ENCODE peak calls at places on chromosomes 4 and X, in five cellular contexts. One of them, this sample, is unnamed.
A peak's percentile ranks its signal among the peaks of the same experiment; 100 is the strongest.

GRCh38 chr4:48896845-48897244 is 9.7 kb downstream of the OCIAD2 start:
- DNase-seq in HEK293T: no peak
- DNase-seq in GM06990: no peak
- DNase-seq in activated naive CD4-positive, alpha-beta T cell treated with anti-CD3 and anti-CD28 coated beads for 36 hours: no peak
- DNase-seq in NCI-H345: no peak
- DNase-seq in this sample: no peak

GRCh38 chrX:40749874-40750273 is 14.5 kb upstream of the MED14 start:
- DNase-seq in HEK293T: no peak
- DNase-seq in GM06990: peak; percentile 33
- DNase-seq in activated naive CD4-positive, alpha-beta T cell treated with anti-CD3 and anti-CD28 coated beads for 36 hours: no peak
- DNase-seq in NCI-H345: no peak
- DNase-seq in this sample: no peak

GRCh38 chr4:110183643-110184042 is 14.8 kb downstream of the ELOVL6 start:
- DNase-seq in HEK293T: no peak
- DNase-seq in GM06990: no peak
- DNase-seq in activated naive CD4-positive, alpha-beta T cell treated with anti-CD3 and anti-CD28 coated beads for 36 hours: no peak
- DNase-seq in NCI-H345: peak; percentile 39
- DNase-seq in this sample: no peak

GRCh38 chr4:156568041-156568440 is 403.6 kb downstream of the PDGFC start:
- DNase-seq in HEK293T: no peak
- DNase-seq in GM06990: no peak
- DNase-seq in activated naive CD4-positive, alpha-beta T cell treated with anti-CD3 and anti-CD28 coated beads for 36 hours: no peak
- DNase-seq in NCI-H345: no peak
- DNase-seq in this sample: peak; percentile 74

GRCh38 chrX:139680356-139680755 is 27.6 kb downstream of the MCF2 start:
- DNase-seq in HEK293T: no peak
- DNase-seq in GM06990: no peak
- DNase-seq in activated naive CD4-positive, alpha-beta T cell treated with anti-CD3 and anti-CD28 coated beads for 36 hours: no peak
- DNase-seq in NCI-H345: no peak
- DNase-seq in this sample: no peak

GRCh38 chrX:39133971-39134370 is 332.7 kb downstream of the MID1IP1 start:
- DNase-seq in HEK293T: no peak
- DNase-seq in GM06990: no peak
- DNase-seq in activated naive CD4-positive, alpha-beta T cell treated with anti-CD3 and anti-CD28 coated beads for 36 hours: peak; percentile 46
- DNase-seq in NCI-H345: peak; percentile 35
- DNase-seq in this sample: no peak

GRCh38 chrX:1336331-1337143 is at the start of gene IL3RA:
- DNase-seq in HEK293T: no peak
- DNase-seq in GM06990: peak; percentile 76
- DNase-seq in activated naive CD4-positive, alpha-beta T cell treated with anti-CD3 and anti-CD28 coated beads for 36 hours: no peak
- DNase-seq in NCI-H345: no peak
- DNase-seq in this sample: no peak

GRCh38 chr4:166882221-166882620 is 352.1 kb downstream of the SPOCK3 start:
- DNase-seq in HEK293T: no peak
- DNase-seq in GM06990: no peak
- DNase-seq in activated naive CD4-positive, alpha-beta T cell treated with anti-CD3 and anti-CD28 coated beads for 36 hours: no peak
- DNase-seq in NCI-H345: no peak
- DNase-seq in this sample: no peak

GRCh38 chr4:156803056-156803455 is 168.5 kb downstream of the PDGFC start:
- DNase-seq in HEK293T: no peak
- DNase-seq in GM06990: no peak
- DNase-seq in activated naive CD4-positive, alpha-beta T cell treated with anti-CD3 and anti-CD28 coated beads for 36 hours: no peak
- DNase-seq in NCI-H345: no peak
- DNase-seq in this sample: peak; percentile 9

GRCh38 chr4:182938213-182938645 is 21.0 kb upstream of the DCTD start:
- DNase-seq in HEK293T: peak; percentile 76
- DNase-seq in GM06990: peak; percentile 38
- DNase-seq in activated naive CD4-positive, alpha-beta T cell treated with anti-CD3 and anti-CD28 coated beads for 36 hours: peak; percentile 81
- DNase-seq in NCI-H345: peak; percentile 53
- DNase-seq in this sample: peak; percentile 27

GRCh38 chr4:168221298-168221697 is 97.3 kb downstream of the DDX60 start:
- DNase-seq in HEK293T: no peak
- DNase-seq in GM06990: no peak
- DNase-seq in activated naive CD4-positive, alpha-beta T cell treated with anti-CD3 and anti-CD28 coated beads for 36 hours: no peak
- DNase-seq in NCI-H345: peak; percentile 27
- DNase-seq in this sample: peak; percentile 68

GRCh38 chr4:150032541-150032940 is 45.7 kb upstream of the DCLK2 start:
- DNase-seq in HEK293T: no peak
- DNase-seq in GM06990: no peak
- DNase-seq in activated naive CD4-positive, alpha-beta T cell treated with anti-CD3 and anti-CD28 coated beads for 36 hours: no peak
- DNase-seq in NCI-H345: no peak
- DNase-seq in this sample: no peak

GRCh38 chr4:7945709-7946380 is 6.2 kb upstream of the AFAP1 start:
- DNase-seq in HEK293T: no peak
- DNase-seq in GM06990: no peak
- DNase-seq in activated naive CD4-positive, alpha-beta T cell treated with anti-CD3 and anti-CD28 coated beads for 36 hours: no peak
- DNase-seq in NCI-H345: no peak
- DNase-seq in this sample: no peak

GRCh38 chr4:99207911-99208718 is 10.9 kb downstream of the ADH6 start:
- DNase-seq in HEK293T: no peak
- DNase-seq in GM06990: no peak
- DNase-seq in activated naive CD4-positive, alpha-beta T cell treated with anti-CD3 and anti-CD28 coated beads for 36 hours: no peak
- DNase-seq in NCI-H345: no peak
- DNase-seq in this sample: peak; percentile 55

GRCh38 chr4:128600410-128600809 is 209.1 kb upstream of the JADE1 start:
- DNase-seq in HEK293T: no peak
- DNase-seq in GM06990: no peak
- DNase-seq in activated naive CD4-positive, alpha-beta T cell treated with anti-CD3 and anti-CD28 coated beads for 36 hours: no peak
- DNase-seq in NCI-H345: no peak
- DNase-seq in this sample: no peak